ENCODE peak calls at places on chromosome 22, in five cellular contexts. X is hippocampal formation, L is iris pigment epithelial cell, C is LoVo, A is GM03348. I is an unnamed sample.

GRCh38 chr22:31179345-31179744 is 19.4 kb downstream of the RNF185 start:
- DNase-seq in X (no peak), L (peak; percentile 16), C (peak; percentile 72), A (peak; percentile 67), I (no peak)

GRCh38 chr22:25996669-25997068 is 172.6 kb upstream of the SEZ6L start:
- DNase-seq in X (no peak), L (no peak), C (no peak), A (no peak), I (no peak)

GRCh38 chr22:44523981-44524759 is 26.1 kb upstream of the RTL6 start:
- DNase-seq in X (no peak), L (peak; percentile 87), C (no peak), A (peak; percentile 86), I (no peak)

GRCh38 chr22:45212306-45212709 is 28.4 kb downstream of the KIAA0930 start:
- DNase-seq in X (peak; percentile 92), L (peak; percentile 85), C (no peak), A (peak; percentile 95), I (no peak)

GRCh38 chr22:49951001-49951677 is 9.4 kb upstream of the PIM3 start:
- DNase-seq in X (no peak), L (no peak), C (no peak), A (no peak), I (no peak)

GRCh38 chr22:20062766-20063083 is 17.3 kb upstream of the DGCR8 start:
- DNase-seq in X (no peak), L (peak; percentile 91), C (no peak), A (no peak), I (no peak)

GRCh38 chr22:50184004-50184461 is 1.7 kb upstream of the TRABD start:
- DNase-seq in X (no peak), L (peak; percentile 62), C (no peak), A (peak; percentile 78), I (no peak)

GRCh38 chr22:27113211-27114030 is 456.0 kb downstream of the MIAT start:
- DNase-seq in X (peak; percentile 38), L (peak; percentile 95), C (peak; percentile 50), A (peak; percentile 91), I (no peak)

GRCh38 chr22:32579533-32580220 is 105.1 kb downstream of the FBXO7 start:
- DNase-seq in X (no peak), L (peak; percentile 23), C (no peak), A (peak; percentile 31), I (no peak)

GRCh38 chr22:40204331-40205116 is 26.8 kb downstream of the TNRC6B start:
- DNase-seq in X (no peak), L (peak; percentile 65), C (no peak), A (peak; percentile 82), I (no peak)

GRCh38 chr22:20965888-20966855 is 883 bp upstream of the AIFM3 start:
- DNase-seq in X (no peak), L (no peak), C (no peak), A (no peak), I (no peak)

GRCh38 chr22:19844423-19845368 is 10.0 kb downstream of the GNB1L start:
- DNase-seq in X (no peak), L (peak; percentile 35), C (no peak), A (peak; percentile 85), I (no peak)

GRCh38 chr22:37750596-37751162 is 53.8 kb downstream of the TRIOBP start:
- DNase-seq in X (no peak), L (no peak), C (no peak), A (no peak), I (no peak)

GRCh38 chr22:42399315-42400271 is 32.6 kb downstream of the NFAM1 start:
- DNase-seq in X (no peak), L (no peak), C (peak; percentile 34), A (no peak), I (no peak)

GRCh38 chr22:19984201-19984753 is 32.3 kb downstream of the ARVCF start:
- DNase-seq in X (no peak), L (peak; percentile 68), C (peak; percentile 53), A (peak; percentile 80), I (no peak)

GRCh38 chr22:39773976-39774539 is 119.5 kb downstream of the ENTHD1 start:
- DNase-seq in X (no peak), L (peak; percentile 48), C (no peak), A (no peak), I (peak; percentile 62)

GRCh38 chr22:44309137-44309536 is 3.6 kb downstream of the SHISAL1 start:
- DNase-seq in X (no peak), L (peak; percentile 89), C (peak; percentile 41), A (peak; percentile 96), I (no peak)

GRCh38 chr22:50169774-50170341 is 673 bp upstream of the PANX2 start:
- DNase-seq in X (no peak), L (no peak), C (peak; percentile 53), A (peak; percentile 44), I (no peak)

GRCh38 chr22:21693333-21693998 is 27.7 kb downstream of the PPIL2 start:
- DNase-seq in X (no peak), L (no peak), C (no peak), A (no peak), I (no peak)

GRCh38 chr22:46799626-46800025 is 37.2 kb downstream of the TBC1D22A start:
- DNase-seq in X (no peak), L (no peak), C (no peak), A (no peak), I (no peak)

GRCh38 chr22:40593460-40594273 is 42.9 kb downstream of the MRTFA start:
- DNase-seq in X (no peak), L (no peak), C (no peak), A (no peak), I (no peak)

GRCh38 chr22:30470655-30471054 is 1.2 kb downstream of the SEC14L3 start:
- DNase-seq in X (no peak), L (no peak), C (no peak), A (no peak), I (no peak)

GRCh38 chr22:46230262-46230901 is 19.7 kb downstream of the CDPF1 start:
- DNase-seq in X (no peak), L (no peak), C (no peak), A (no peak), I (no peak)

GRCh38 chr22:42714768-42715430 is 5.8 kb downstream of the A4GALT start:
- DNase-seq in X (no peak), L (peak; percentile 32), C (no peak), A (no peak), I (no peak)

GRCh38 chr22:41094036-41094435 is 1.6 kb downstream of the EP300 start:
- DNase-seq in X (peak; percentile 23), L (peak; percentile 49), C (no peak), A (peak; percentile 37), I (no peak)